ENCODE peak calls at places on chromosomes 6 and 20, in seven cellular contexts. One of them, this sample, is unnamed. For H3K9me3, the result is how much of the 10 kb centered on the place peaks cover.

GRCh38 chr6:23173231-23173630 is 603.9 kb downstream of the HDGFL1 start:
- DNase-seq in mammary epithelial cell: peak
- DNase-seq in fibroblast of lung: no peak
- DNase-seq in HCT116: no peak
- DNase-seq in hepatocyte: no peak
- DNase-seq in PC-9: no peak
- DNase-seq in PC-3: peak
- DNase-seq in this sample: no peak

GRCh38 chr6:150537893-150538292 is 61.8 kb upstream of the PLEKHG1 start:
- DNase-seq in mammary epithelial cell: no peak
- DNase-seq in fibroblast of lung: no peak
- DNase-seq in HCT116: no peak
- DNase-seq in hepatocyte: no peak
- DNase-seq in PC-9: no peak
- DNase-seq in PC-3: no peak
- DNase-seq in this sample: no peak

GRCh38 chr6:18997375-18997826 is 610.3 kb downstream of the RNF144B start:
- DNase-seq in mammary epithelial cell: peak
- DNase-seq in fibroblast of lung: peak
- DNase-seq in HCT116: peak
- DNase-seq in hepatocyte: peak
- DNase-seq in PC-9: peak
- DNase-seq in PC-3: peak
- DNase-seq in this sample: no peak

GRCh38 chr20:48578397-48579098 is 249.3 kb downstream of the PREX1 start:
- DNase-seq in mammary epithelial cell: no peak
- DNase-seq in fibroblast of lung: no peak
- DNase-seq in HCT116: no peak
- DNase-seq in hepatocyte: no peak
- DNase-seq in PC-9: peak
- DNase-seq in PC-3: peak
- DNase-seq in this sample: no peak

GRCh38 chr6:78836610-78837009 is 30.7 kb upstream of the IRAK1BP1 start:
- DNase-seq in mammary epithelial cell: no peak
- DNase-seq in fibroblast of lung: no peak
- DNase-seq in HCT116: no peak
- DNase-seq in hepatocyte: no peak
- DNase-seq in PC-9: no peak
- DNase-seq in PC-3: no peak
- DNase-seq in this sample: no peak

GRCh38 chr20:6081236-6081635 is 27.4 kb upstream of the LRRN4 start:
- DNase-seq in mammary epithelial cell: peak
- DNase-seq in fibroblast of lung: peak
- DNase-seq in HCT116: no peak
- DNase-seq in hepatocyte: no peak
- DNase-seq in PC-9: no peak
- DNase-seq in PC-3: peak
- DNase-seq in this sample: no peak

GRCh38 chr6:33172307-33173227 is 19.7 kb downstream of the COL11A2 start:
- DNase-seq in mammary epithelial cell: peak
- DNase-seq in fibroblast of lung: peak
- DNase-seq in HCT116: peak
- DNase-seq in hepatocyte: peak
- DNase-seq in PC-9: no peak
- DNase-seq in PC-3: peak
- DNase-seq in this sample: no peak

GRCh38 chr6:117600008-117600743 is 2.1 kb downstream of the GOPC start:
- DNase-seq in mammary epithelial cell: no peak
- DNase-seq in fibroblast of lung: peak
- DNase-seq in HCT116: no peak
- DNase-seq in hepatocyte: no peak
- DNase-seq in PC-9: no peak
- DNase-seq in PC-3: peak
- DNase-seq in this sample: no peak

GRCh38 chr6:112881828-112882227 is 534.7 kb downstream of the RFPL4B start:
- DNase-seq in mammary epithelial cell: no peak
- DNase-seq in fibroblast of lung: no peak
- DNase-seq in HCT116: no peak
- DNase-seq in hepatocyte: no peak
- DNase-seq in PC-9: no peak
- DNase-seq in PC-3: no peak
- DNase-seq in this sample: no peak

GRCh38 chr20:62924567-62925419 is 1.5 kb downstream of the DIDO1 start:
- DNase-seq in mammary epithelial cell: peak
- DNase-seq in fibroblast of lung: peak
- DNase-seq in HCT116: no peak
- DNase-seq in hepatocyte: peak
- DNase-seq in PC-9: peak
- DNase-seq in PC-3: peak
- DNase-seq in this sample: no peak

GRCh38 chr20:1697592-1697991 is 40.0 kb upstream of the SIRPG start:
- DNase-seq in mammary epithelial cell: peak
- DNase-seq in fibroblast of lung: no peak
- DNase-seq in HCT116: no peak
- DNase-seq in hepatocyte: no peak
- DNase-seq in PC-9: no peak
- DNase-seq in PC-3: peak
- DNase-seq in this sample: no peak

GRCh38 chr6:165468361-165468760 is 159.0 kb upstream of the C6orf118 start:
- DNase-seq in mammary epithelial cell: no peak
- DNase-seq in fibroblast of lung: no peak
- DNase-seq in HCT116: no peak
- DNase-seq in hepatocyte: no peak
- DNase-seq in PC-9: peak
- DNase-seq in PC-3: peak
- DNase-seq in this sample: no peak
- H3K9me3 ChIP-seq in mammary epithelial cell: under half
- H3K9me3 ChIP-seq in fibroblast of lung: under half
- H3K9me3 ChIP-seq in HCT116: under half
- H3K9me3 ChIP-seq in hepatocyte: under half
- H3K9me3 ChIP-seq in PC-9: under half
- H3K9me3 ChIP-seq in PC-3: under half
- H3K9me3 ChIP-seq in this sample: under half

GRCh38 chr6:135181333-135182119 is 418 bp downstream of the MYB start:
- DNase-seq in mammary epithelial cell: peak
- DNase-seq in fibroblast of lung: peak
- DNase-seq in HCT116: no peak
- DNase-seq in hepatocyte: peak
- DNase-seq in PC-9: no peak
- DNase-seq in PC-3: no peak
- DNase-seq in this sample: no peak

GRCh38 chr6:135180458-135181332 is at the start of gene MYB:
- DNase-seq in mammary epithelial cell: peak
- DNase-seq in fibroblast of lung: peak
- DNase-seq in HCT116: no peak
- DNase-seq in hepatocyte: peak
- DNase-seq in PC-9: peak
- DNase-seq in PC-3: peak
- DNase-seq in this sample: no peak

GRCh38 chr6:135182120-135182992 is 1.2 kb downstream of the MYB start:
- DNase-seq in mammary epithelial cell: peak
- DNase-seq in fibroblast of lung: peak
- DNase-seq in HCT116: no peak
- DNase-seq in hepatocyte: peak
- DNase-seq in PC-9: peak
- DNase-seq in PC-3: peak
- DNase-seq in this sample: no peak

GRCh38 chr6:135182993-135183531 is 2.0 kb downstream of the MYB start:
- DNase-seq in mammary epithelial cell: peak
- DNase-seq in fibroblast of lung: no peak
- DNase-seq in HCT116: no peak
- DNase-seq in hepatocyte: peak
- DNase-seq in PC-9: peak
- DNase-seq in PC-3: peak
- DNase-seq in this sample: no peak

DNA sequence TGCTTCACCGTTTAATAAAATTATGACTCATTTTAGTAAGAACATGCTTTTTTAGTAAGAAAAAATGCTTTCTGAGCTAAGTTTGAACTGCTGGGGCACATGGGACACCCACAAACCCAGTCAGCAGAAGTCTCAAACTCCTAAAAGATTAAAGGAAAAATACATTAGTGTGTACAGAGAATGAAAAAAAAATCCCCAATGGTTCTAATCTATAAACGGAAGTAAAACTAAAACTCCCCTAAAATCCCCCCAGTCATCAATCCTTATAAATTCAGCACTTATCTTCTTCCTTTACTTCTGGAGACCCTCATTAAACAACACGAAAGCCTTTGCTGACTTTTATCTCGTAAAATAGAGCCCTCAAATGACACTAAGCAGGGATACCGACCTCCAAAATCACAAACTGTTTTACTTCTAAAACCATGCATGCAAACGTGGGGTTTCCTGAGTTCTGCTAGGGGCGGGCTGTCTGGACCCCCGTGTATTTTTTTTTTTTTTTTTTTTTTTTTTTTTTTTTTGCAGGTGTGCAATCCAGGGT is 1.1 kb upstream of the MYB start:
- DNase-seq in mammary epithelial cell: no peak
- DNase-seq in fibroblast of lung: peak
- DNase-seq in HCT116: no peak
- DNase-seq in hepatocyte: no peak
- DNase-seq in PC-9: no peak
- DNase-seq in PC-3: no peak
- DNase-seq in this sample: no peak
- TF ChIP-seq EZH2 in mammary epithelial cell: no peak
- TF ChIP-seq EZH2 in fibroblast of lung: no peak
- TF ChIP-seq EZH2 in HCT116: no peak
- TF ChIP-seq EZH2 in hepatocyte: no peak
- TF ChIP-seq EZH2 in PC-9: no peak
- TF ChIP-seq EZH2 in PC-3: no peak
- TF ChIP-seq EZH2 in this sample: no peak

GRCh38 chr20:34012735-34013134 is 19.0 kb downstream of the RALY start:
- DNase-seq in mammary epithelial cell: no peak
- DNase-seq in fibroblast of lung: no peak
- DNase-seq in HCT116: no peak
- DNase-seq in hepatocyte: no peak
- DNase-seq in PC-9: no peak
- DNase-seq in PC-3: no peak
- DNase-seq in this sample: no peak

GRCh38 chr20:34012330-34012729 is 18.6 kb downstream of the RALY start:
- DNase-seq in mammary epithelial cell: no peak
- DNase-seq in fibroblast of lung: no peak
- DNase-seq in HCT116: no peak
- DNase-seq in hepatocyte: no peak
- DNase-seq in PC-9: no peak
- DNase-seq in PC-3: no peak
- DNase-seq in this sample: no peak

GRCh38 chr20:34008477-34008876 is 14.8 kb downstream of the RALY start:
- DNase-seq in mammary epithelial cell: no peak
- DNase-seq in fibroblast of lung: no peak
- DNase-seq in HCT116: no peak
- DNase-seq in hepatocyte: no peak
- DNase-seq in PC-9: no peak
- DNase-seq in PC-3: no peak
- DNase-seq in this sample: no peak

GRCh38 chr20:34011275-34011674 is 17.6 kb downstream of the RALY start:
- DNase-seq in mammary epithelial cell: no peak
- DNase-seq in fibroblast of lung: no peak
- DNase-seq in HCT116: no peak
- DNase-seq in hepatocyte: no peak
- DNase-seq in PC-9: no peak
- DNase-seq in PC-3: no peak
- DNase-seq in this sample: no peak

DNA sequence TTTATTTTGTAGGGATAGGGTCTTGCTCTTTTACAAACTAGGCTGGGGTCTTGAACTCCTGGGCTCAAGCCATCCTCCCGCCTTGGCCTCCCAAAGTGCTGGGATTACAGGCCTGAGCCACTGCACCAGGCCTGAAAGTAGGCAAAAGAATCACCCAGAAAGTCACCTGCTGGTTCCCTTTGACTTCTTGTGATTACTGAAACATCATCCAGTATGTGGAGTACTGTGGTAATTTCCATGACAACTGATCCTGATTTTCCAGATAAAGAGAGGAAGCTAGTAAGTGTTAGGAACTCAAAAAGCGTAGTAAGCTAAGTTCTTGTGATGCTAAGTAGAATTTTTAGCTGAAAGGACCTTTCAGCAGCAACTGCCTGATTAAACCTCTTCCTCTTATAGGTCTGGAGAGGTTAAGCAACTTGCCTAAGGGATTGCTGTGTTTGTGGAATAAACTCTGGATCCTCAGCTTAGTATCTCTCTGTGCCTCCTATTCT is 16.7 kb downstream of the RALY start:
- DNase-seq in mammary epithelial cell: no peak
- DNase-seq in fibroblast of lung: no peak
- DNase-seq in HCT116: no peak
- DNase-seq in hepatocyte: no peak
- DNase-seq in PC-9: no peak
- DNase-seq in PC-3: no peak
- DNase-seq in this sample: no peak
- H3K9me3 ChIP-seq in mammary epithelial cell: under half
- H3K9me3 ChIP-seq in fibroblast of lung: under half
- H3K9me3 ChIP-seq in HCT116: under half
- H3K9me3 ChIP-seq in hepatocyte: under half
- H3K9me3 ChIP-seq in PC-9: under half
- H3K9me3 ChIP-seq in PC-3: under half
- H3K9me3 ChIP-seq in this sample: under half

DNA sequence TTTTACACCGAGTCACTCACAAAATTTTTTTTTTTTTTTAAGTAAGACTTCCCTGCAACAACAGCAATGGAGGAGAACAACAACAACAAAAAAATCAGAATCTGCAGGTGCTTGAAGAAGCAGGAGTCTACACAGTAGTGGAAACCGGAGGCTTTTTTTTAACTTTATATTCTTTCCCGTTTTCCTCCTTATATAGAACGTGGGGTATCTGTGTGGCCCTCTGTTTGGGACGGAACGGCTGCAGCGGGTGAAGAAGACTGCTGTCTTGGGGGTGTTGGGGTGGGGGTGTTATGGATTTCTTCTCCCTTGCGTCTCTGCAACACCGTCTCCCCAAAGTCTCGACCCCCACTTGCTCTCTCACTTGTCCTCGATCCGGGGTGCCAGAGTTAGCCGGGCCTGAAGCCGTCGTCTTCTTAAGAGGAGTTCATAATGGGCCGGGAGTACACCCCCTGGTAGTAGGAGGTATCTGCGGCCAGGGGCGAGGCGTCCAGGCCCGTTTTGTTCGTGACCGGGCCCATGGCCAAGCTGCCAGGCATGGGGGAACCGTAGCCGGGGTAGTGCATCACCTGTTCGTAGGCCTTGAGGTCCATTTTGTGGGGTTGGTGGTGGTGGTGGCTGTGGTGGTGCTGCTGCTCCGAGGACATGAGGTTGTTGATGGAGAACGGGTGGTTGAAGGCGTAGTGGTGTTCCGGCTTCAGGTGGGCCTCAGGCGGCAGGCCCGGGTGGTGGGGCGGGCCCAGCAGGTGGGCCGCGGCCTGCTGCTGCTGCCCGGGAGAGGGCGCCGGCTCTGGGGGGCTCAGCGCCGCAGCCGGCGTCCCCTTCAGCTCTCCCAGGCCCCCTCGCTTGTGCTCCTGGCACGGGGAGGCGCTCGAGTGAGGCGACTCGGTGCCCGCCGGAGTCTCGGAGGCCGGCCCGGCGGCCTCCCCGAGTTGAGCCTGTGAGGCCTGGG is 2.7 kb downstream of the FOXA2 start:
- DNase-seq in mammary epithelial cell: no peak
- DNase-seq in fibroblast of lung: no peak
- DNase-seq in HCT116: no peak
- DNase-seq in hepatocyte: no peak
- DNase-seq in PC-9: no peak
- DNase-seq in PC-3: no peak
- DNase-seq in this sample: no peak
- TF ChIP-seq EZH2 in mammary epithelial cell: peak
- TF ChIP-seq EZH2 in fibroblast of lung: no peak
- TF ChIP-seq EZH2 in HCT116: no peak
- TF ChIP-seq EZH2 in hepatocyte: peak
- TF ChIP-seq EZH2 in PC-9: no peak
- TF ChIP-seq EZH2 in PC-3: no peak
- TF ChIP-seq EZH2 in this sample: no peak

This sample was measured in keratinocyte.